ENCODE peak calls at places on chromosomes 5 and 9, in five cellular contexts. Z is colonic mucosa, X is lower leg skin, P is dorsolateral prefrontal cortex, H is uterus. U is an unnamed sample.

GRCh38 chr9:115157245-115157674 is 39.3 kb upstream of the TNC start:
- DNase-seq in Z (no peak), X (no peak), P (no peak), H (peak; percentile 72), U (no peak)

GRCh38 chr9:84366683-84367082 is 26.1 kb upstream of the SLC28A3 start:
- DNase-seq in Z (no peak), X (no peak), P (no peak), H (no peak), U (no peak)

GRCh38 chr5:219492-219891 is 1.4 kb downstream of the SDHA start:
- DNase-seq in Z (peak; percentile 29), X (no peak), P (no peak), H (no peak), U (peak; percentile 1)

GRCh38 chr9:95626341-95626740 is 109.6 kb upstream of the PTCH1 start:
- DNase-seq in Z (no peak), X (no peak), P (no peak), H (no peak), U (no peak)

GRCh38 chr5:130724658-130725057 is 440.4 kb downstream of the HINT1 start:
- DNase-seq in Z (no peak), X (no peak), P (no peak), H (no peak), U (no peak)

GRCh38 chr5:213803-214395 is 4.1 kb downstream of the CCDC127 start:
- DNase-seq in Z (no peak), X (no peak), P (no peak), H (no peak), U (no peak)

GRCh38 chr5:40547994-40548575 is 131.6 kb upstream of the PTGER4 start:
- DNase-seq in Z (no peak), X (no peak), P (no peak), H (no peak), U (no peak)

GRCh38 chr5:93273176-93273575 is 307.8 kb downstream of the NR2F1-AS1 start:
- DNase-seq in Z (no peak), X (no peak), P (no peak), H (no peak), U (peak; percentile 19)

GRCh38 chr5:115414406-115415142 is 118.1 kb upstream of the CCDC112 start:
- DNase-seq in Z (no peak), X (no peak), P (no peak), H (no peak), U (peak; percentile 72)

GRCh38 chr9:133142657-133143592 is 20.8 kb downstream of the GBGT1 start:
- DNase-seq in Z (peak; percentile 40), X (no peak), P (no peak), H (no peak), U (no peak)

GRCh38 chr9:112301420-112301819 is 32.0 kb downstream of the PTBP3 start:
- DNase-seq in Z (no peak), X (no peak), P (no peak), H (no peak), U (no peak)
- H3K4me3 ChIP-seq in Z (no peak overlapping the region), X (no peak overlapping the region), P (no peak overlapping the region), H (no peak overlapping the region), U (no peak overlapping the region)

GRCh38 chr9:89752154-89752553 is 147.3 kb downstream of the GADD45G start:
- DNase-seq in Z (no peak), X (no peak), P (no peak), H (no peak), U (no peak)
- TF ChIP-seq CTCF in Z (no peak), X (no peak), P (no peak), H (no peak), U (no peak)

GRCh38 chr9:8732367-8733075 is 932.9 kb upstream of the DMAC1 start:
- DNase-seq in Z (no peak), X (no peak), P (no peak), H (no peak), U (no peak)

GRCh38 chr9:8736805-8737204 is 937.2 kb upstream of the DMAC1 start:
- DNase-seq in Z (no peak), X (no peak), P (no peak), H (no peak), U (no peak)

GRCh38 chr9:8730618-8731017 is 931.0 kb upstream of the DMAC1 start:
- DNase-seq in Z (no peak), X (no peak), P (no peak), H (no peak), U (no peak)

GRCh38 chr9:8734760-8735159 is 935.2 kb upstream of the DMAC1 start:
- DNase-seq in Z (no peak), X (no peak), P (no peak), H (no peak), U (no peak)

GRCh38 chr9:8733096-8733954 is 933.7 kb upstream of the DMAC1 start:
- DNase-seq in Z (no peak), X (no peak), P (peak; percentile 66), H (no peak), U (no peak)
- H3K4me3 ChIP-seq in Z (no peak overlapping the region), X (no peak overlapping the region), P (peak overlapping the region; percentile 41), H (no peak overlapping the region), U (no peak overlapping the region)

DNA sequence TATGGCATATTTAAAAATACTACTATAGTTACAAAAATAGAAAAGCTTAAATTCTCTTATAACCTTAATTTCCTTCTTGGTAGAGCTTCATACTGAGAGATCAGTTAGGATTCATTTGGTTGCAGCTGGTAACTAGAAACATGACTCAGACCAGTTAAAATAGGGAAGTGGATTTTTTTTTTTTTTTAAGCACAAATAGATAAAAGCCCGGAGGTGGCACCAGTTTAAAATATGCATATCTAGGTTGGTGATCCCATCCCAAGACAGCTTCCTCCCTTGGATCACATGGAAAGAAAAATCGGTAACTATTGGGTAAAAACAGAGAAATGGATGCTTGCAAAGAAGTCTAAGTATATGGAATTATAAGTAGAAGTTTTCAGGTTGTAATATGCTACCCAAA is 1634.3 kb downstream of the MAT2B start:
- DNase-seq in Z (no peak), X (no peak), P (no peak), H (no peak), U (no peak)
- TF ChIP-seq CTCF in Z (no peak), X (no peak), P (no peak), H (no peak), U (no peak)

GRCh38 chr5:173229381-173229959 is 5.5 kb downstream of the NKX2-5 start:
- DNase-seq in Z (no peak), X (no peak), P (no peak), H (no peak), U (no peak)

GRCh38 chr5:173231381-173231766 is 3.6 kb downstream of the NKX2-5 start:
- DNase-seq in Z (no peak), X (no peak), P (no peak), H (no peak), U (no peak)

GRCh38 chr5:173230741-173231380 is 4.1 kb downstream of the NKX2-5 start:
- DNase-seq in Z (no peak), X (no peak), P (no peak), H (no peak), U (no peak)

GRCh38 chr5:173228639-173229380 is 6.2 kb downstream of the NKX2-5 start:
- DNase-seq in Z (no peak), X (no peak), P (no peak), H (no peak), U (no peak)

DNA sequence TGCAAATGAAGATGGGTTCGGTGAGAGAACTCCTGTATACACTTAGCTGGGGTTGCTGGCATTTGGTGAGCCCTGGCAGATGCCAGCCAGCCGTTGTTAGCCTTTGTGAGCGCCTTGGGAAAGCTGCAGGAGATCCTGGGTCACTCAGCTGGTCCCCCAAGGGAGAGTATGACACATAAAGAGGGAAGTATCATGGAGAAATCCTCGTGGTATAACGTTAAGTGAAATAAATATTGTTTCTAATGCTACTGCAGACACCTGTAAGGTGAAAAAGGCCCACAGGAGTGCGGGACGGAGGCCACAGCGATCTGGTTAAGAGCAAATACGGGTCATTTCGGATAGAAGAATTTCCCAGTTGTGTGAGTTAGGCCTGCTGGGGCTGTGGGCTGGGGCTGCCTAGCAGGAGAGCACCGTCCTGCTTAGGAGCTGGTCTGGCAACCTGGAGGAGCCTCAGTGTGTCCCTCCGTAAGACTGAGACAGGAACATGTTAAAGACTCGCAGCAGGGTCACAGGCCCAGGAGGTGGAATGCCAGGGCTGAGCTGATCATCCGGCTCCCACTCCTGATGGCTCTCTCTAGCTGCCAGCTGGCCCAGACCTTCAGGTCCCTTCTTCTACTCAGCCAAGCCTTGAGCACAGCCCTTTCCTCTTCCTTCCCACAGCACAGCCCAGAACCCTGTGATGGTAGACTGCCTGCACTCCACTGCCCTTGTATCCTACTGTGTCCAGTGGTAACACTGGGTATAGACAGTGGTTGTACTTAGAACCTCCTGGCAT is 4.9 kb downstream of the NKX2-5 start:
- DNase-seq in Z (no peak), X (no peak), P (no peak), H (no peak), U (no peak)
- H3K4me3 ChIP-seq in Z (no peak overlapping the region), X (no peak overlapping the region), P (no peak overlapping the region), H (no peak overlapping the region), U (no peak overlapping the region)

GRCh38 chr9:35490155-35490909 is 421 bp downstream of the RUSC2 start:
- DNase-seq in Z (peak; percentile 33), X (peak; percentile 30), P (no peak), H (peak; percentile 62), U (no peak)
- TF ChIP-seq CTCF in Z (no peak), X (no peak), P (no peak), H (no peak), U (no peak)

DNA sequence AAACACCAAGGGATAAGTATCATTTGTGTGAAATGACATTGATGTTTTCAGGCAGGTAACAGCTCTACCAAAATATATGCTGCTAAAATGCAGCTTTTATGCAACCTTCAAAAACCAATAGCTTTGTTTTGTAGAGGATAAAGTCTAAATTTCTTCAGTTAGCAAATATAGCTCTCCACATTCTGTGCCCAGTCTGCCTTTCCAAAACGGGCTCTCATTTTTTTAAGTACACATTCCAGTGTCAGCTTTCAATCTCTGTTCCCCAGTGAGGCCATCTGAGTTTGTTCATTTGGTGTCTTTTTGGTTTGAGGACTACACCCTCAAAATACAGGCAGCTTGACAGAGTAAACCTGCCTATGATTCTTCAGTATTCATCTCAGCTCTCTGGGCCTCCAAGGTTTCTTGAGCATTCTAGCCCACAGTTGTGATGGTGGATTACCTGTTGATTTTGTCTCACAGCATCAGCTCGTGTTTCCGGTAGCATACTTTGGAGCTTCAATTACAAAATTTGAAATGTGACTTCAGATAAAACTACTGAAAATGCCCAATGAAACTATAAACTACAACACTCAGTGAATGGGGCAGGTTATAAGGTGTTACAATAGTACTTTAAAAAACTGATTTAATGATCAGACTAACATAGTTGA is 55.7 kb downstream of the NR3C1 start:
- DNase-seq in Z (no peak), X (no peak), P (no peak), H (no peak), U (no peak)
- H3K4me3 ChIP-seq in Z (no peak overlapping the region), X (no peak overlapping the region), P (no peak overlapping the region), H (no peak overlapping the region), U (no peak overlapping the region)

GRCh38 chr5:105953616-105954015 is 1717.1 kb downstream of the EFNA5 start:
- DNase-seq in Z (no peak), X (no peak), P (no peak), H (no peak), U (no peak)
- TF ChIP-seq CTCF in Z (no peak), X (no peak), P (no peak), H (no peak), U (no peak)

U was measured in AG04449.